ENCODE peak calls at places on chromosomes 13 and 19, in ten cellular contexts. One of them, this sample, is unnamed.

GRCh38 chr19:19491321-19492025 is 23.9 kb downstream of the TSSK6 start:
- DNase-seq in activated CD4-positive, CD25-positive, alpha-beta regulatory T cell treated with anti-CD3 and anti-CD28 coated beads, Interleukin-2, amount 50 U/mL, for 16 hours: no peak
- DNase-seq in NCI-H446: no peak
- DNase-seq in NCI-H1105 treated with DMSO at 0.1 percent for 48 hours: no peak
- DNase-seq in ovary: no peak
- DNase-seq in NCI-H1694 treated with DMSO at 0.1 percent for 48 hours: no peak
- DNase-seq in neural crest cell: no peak
- DNase-seq in Daoy: no peak
- DNase-seq in SHP77: no peak
- DNase-seq in fibroblast of gingiva: no peak
- DNase-seq in this sample: no peak

GRCh38 chr13:47033216-47033615 is 136.4 kb upstream of the HTR2A start:
- DNase-seq in fibroblast of gingiva: peak
- DNase-seq in ovary: no peak
- DNase-seq in NCI-H1694 treated with DMSO at 0.1 percent for 48 hours: no peak
- DNase-seq in NCI-H446: no peak
- DNase-seq in activated CD4-positive, CD25-positive, alpha-beta regulatory T cell treated with anti-CD3 and anti-CD28 coated beads, Interleukin-2, amount 50 U/mL, for 16 hours: no peak
- DNase-seq in NCI-H1105 treated with DMSO at 0.1 percent for 48 hours: no peak
- DNase-seq in neural crest cell: no peak
- DNase-seq in SHP77: no peak
- DNase-seq in Daoy: peak
- DNase-seq in this sample: no peak

GRCh38 chr13:74715718-74716117 is 581.5 kb upstream of the KLF12 start:
- DNase-seq in NCI-H1105 treated with DMSO at 0.1 percent for 48 hours: no peak
- DNase-seq in neural crest cell: no peak
- DNase-seq in fibroblast of gingiva: no peak
- DNase-seq in Daoy: no peak
- DNase-seq in NCI-H446: no peak
- DNase-seq in activated CD4-positive, CD25-positive, alpha-beta regulatory T cell treated with anti-CD3 and anti-CD28 coated beads, Interleukin-2, amount 50 U/mL, for 16 hours: no peak
- DNase-seq in ovary: no peak
- DNase-seq in NCI-H1694 treated with DMSO at 0.1 percent for 48 hours: no peak
- DNase-seq in SHP77: no peak
- DNase-seq in this sample: no peak

GRCh38 chr19:40252395-40252794 is 25.9 kb upstream of the CCNP start:
- DNase-seq in NCI-H1694 treated with DMSO at 0.1 percent for 48 hours: no peak
- DNase-seq in NCI-H1105 treated with DMSO at 0.1 percent for 48 hours: no peak
- DNase-seq in Daoy: no peak
- DNase-seq in neural crest cell: no peak
- DNase-seq in SHP77: no peak
- DNase-seq in NCI-H446: no peak
- DNase-seq in ovary: no peak
- DNase-seq in activated CD4-positive, CD25-positive, alpha-beta regulatory T cell treated with anti-CD3 and anti-CD28 coated beads, Interleukin-2, amount 50 U/mL, for 16 hours: no peak
- DNase-seq in fibroblast of gingiva: no peak
- DNase-seq in this sample: no peak

GRCh38 chr13:93614776-93615175 is 388.2 kb downstream of the GPC6 start:
- DNase-seq in activated CD4-positive, CD25-positive, alpha-beta regulatory T cell treated with anti-CD3 and anti-CD28 coated beads, Interleukin-2, amount 50 U/mL, for 16 hours: no peak
- DNase-seq in Daoy: no peak
- DNase-seq in ovary: no peak
- DNase-seq in SHP77: no peak
- DNase-seq in NCI-H1694 treated with DMSO at 0.1 percent for 48 hours: no peak
- DNase-seq in NCI-H1105 treated with DMSO at 0.1 percent for 48 hours: no peak
- DNase-seq in NCI-H446: no peak
- DNase-seq in neural crest cell: no peak
- DNase-seq in fibroblast of gingiva: no peak
- DNase-seq in this sample: no peak

GRCh38 chr19:2394054-2394668 is 33.2 kb downstream of the TIMM13 start:
- DNase-seq in Daoy: no peak
- DNase-seq in NCI-H446: no peak
- DNase-seq in NCI-H1694 treated with DMSO at 0.1 percent for 48 hours: no peak
- DNase-seq in fibroblast of gingiva: no peak
- DNase-seq in NCI-H1105 treated with DMSO at 0.1 percent for 48 hours: no peak
- DNase-seq in activated CD4-positive, CD25-positive, alpha-beta regulatory T cell treated with anti-CD3 and anti-CD28 coated beads, Interleukin-2, amount 50 U/mL, for 16 hours: no peak
- DNase-seq in SHP77: no peak
- DNase-seq in neural crest cell: no peak
- DNase-seq in ovary: no peak
- DNase-seq in this sample: no peak

GRCh38 chr13:74465279-74465678 is 331.1 kb upstream of the KLF12 start:
- DNase-seq in fibroblast of gingiva: no peak
- DNase-seq in activated CD4-positive, CD25-positive, alpha-beta regulatory T cell treated with anti-CD3 and anti-CD28 coated beads, Interleukin-2, amount 50 U/mL, for 16 hours: no peak
- DNase-seq in ovary: no peak
- DNase-seq in SHP77: no peak
- DNase-seq in NCI-H1694 treated with DMSO at 0.1 percent for 48 hours: peak
- DNase-seq in NCI-H1105 treated with DMSO at 0.1 percent for 48 hours: no peak
- DNase-seq in NCI-H446: no peak
- DNase-seq in Daoy: no peak
- DNase-seq in neural crest cell: no peak
- DNase-seq in this sample: no peak

GRCh38 chr19:1302534-1303239 is 17.0 kb downstream of the EFNA2 start:
- DNase-seq in NCI-H1105 treated with DMSO at 0.1 percent for 48 hours: no peak
- DNase-seq in neural crest cell: peak
- DNase-seq in fibroblast of gingiva: no peak
- DNase-seq in SHP77: no peak
- DNase-seq in NCI-H1694 treated with DMSO at 0.1 percent for 48 hours: no peak
- DNase-seq in Daoy: no peak
- DNase-seq in activated CD4-positive, CD25-positive, alpha-beta regulatory T cell treated with anti-CD3 and anti-CD28 coated beads, Interleukin-2, amount 50 U/mL, for 16 hours: no peak
- DNase-seq in ovary: no peak
- DNase-seq in NCI-H446: no peak
- DNase-seq in this sample: no peak

This sample was measured in NCI-H2171.